ENCODE peak calls at places on chromosomes 5 and 9, in five cellular contexts. N, F, G, H and E are unnamed samples.

GRCh38 chr5:39995990-39996389 is 571.2 kb upstream of the DAB2 start:
- DNase-seq in H (no peak), G (no peak), N (no peak), F (no peak), E (no peak)

GRCh38 chr5:115343855-115344254 is 47.4 kb upstream of the CCDC112 start:
- DNase-seq in F (no peak), H (peak; percentile 34), N (peak; percentile 57), G (no peak), E (no peak)

GRCh38 chr5:30117134-30117533 is 1076.4 kb upstream of the CDH6 start:
- DNase-seq in N (no peak), H (no peak), G (no peak), F (no peak), E (no peak)

GRCh38 chr9:126117631-126118030 is 209.0 kb upstream of the MVB12B start:
- DNase-seq in N (no peak), H (no peak), F (no peak), G (no peak), E (no peak)

GRCh38 chr9:37413311-37413710 is 9.2 kb upstream of the GRHPR start:
- DNase-seq in H (no peak), G (no peak), N (peak; percentile 43), F (no peak), E (no peak)

GRCh38 chr9:128689820-128690683 is 1.0 kb downstream of the SET start:
- DNase-seq in F (no peak), N (peak; percentile 52), H (no peak), G (peak; percentile 60), E (no peak)

GRCh38 chr5:133333561-133334150 is 278.7 kb downstream of the FSTL4 start:
- DNase-seq in G (no peak), N (no peak), F (no peak), H (no peak), E (no peak)

GRCh38 chr5:139755892-139756671 is 39.5 kb upstream of the PSD2 start:
- DNase-seq in H (no peak), G (peak; percentile 54), F (no peak), N (no peak), E (no peak)

GRCh38 chr5:132267931-132268501 is 10.5 kb downstream of the PDLIM4 start:
- DNase-seq in N (no peak), G (no peak), H (no peak), F (no peak), E (no peak)

GRCh38 chr5:65530904-65531303 is 32.1 kb downstream of the CENPK start:
- DNase-seq in N (no peak), H (no peak), G (no peak), F (no peak), E (no peak)

GRCh38 chr9:76894198-76894597 is 11.7 kb downstream of the PRUNE2 start:
- DNase-seq in H (no peak), N (no peak), G (peak; percentile 2), F (no peak), E (no peak)

GRCh38 chr9:24652181-24652580 is 106.5 kb upstream of the IZUMO3 start:
- DNase-seq in F (no peak), N (no peak), G (no peak), H (no peak), E (no peak)

GRCh38 chr9:81032030-81032572 is 657.2 kb downstream of the TLE1 start:
- DNase-seq in H (peak; percentile 86), F (no peak), N (peak; percentile 72), G (no peak), E (no peak)